ENCODE peak calls at places on chromosomes 12 and 14, in six cellular contexts. R is HL-60, N is HepG2, X is K562, E is H1, T is GM12878. V is an unnamed sample.

GRCh38 chr14:92507174-92507768 is 6.3 kb upstream of the RIN3 start:
- DNase-seq in N (no peak), X (no peak), E (no peak), R (peak), T (peak), V (no peak)

GRCh38 chr12:54333420-54334034 is 8.6 kb downstream of the COPZ1 start:
- DNase-seq in E (no peak), R (no peak), N (no peak), T (no peak), X (no peak), V (no peak)

GRCh38 chr12:15971211-15971610 is 60.1 kb downstream of the DERA start:
- DNase-seq in N (no peak), R (no peak), T (no peak), E (no peak), X (no peak), V (no peak)

GRCh38 chr12:11026118-11026517 is 3.7 kb upstream of the TAS2R19 start:
- DNase-seq in N (no peak), R (no peak), E (peak), T (no peak), X (no peak), V (no peak)

GRCh38 chr12:18383203-18383602 is 121.9 kb downstream of the PIK3C2G start:
- DNase-seq in E (no peak), T (no peak), N (peak), X (no peak), R (no peak), V (no peak)

GRCh38 chr12:54616933-54617535 is 17.7 kb downstream of the LACRT start:
- DNase-seq in N (no peak), R (peak), T (no peak), X (no peak), E (no peak), V (no peak)

GRCh38 chr12:68113644-68114043 is 45.9 kb downstream of the IFNG start:
- DNase-seq in T (no peak), R (peak), N (no peak), X (no peak), E (peak), V (no peak)

GRCh38 chr14:91331761-91332447 is 85.7 kb downstream of the CCDC88C start:
- DNase-seq in T (no peak), R (peak), X (no peak), N (no peak), E (no peak), V (no peak)

GRCh38 chr12:51028126-51028810 is 2.1 kb upstream of the SLC11A2 start:
- DNase-seq in X (peak), T (no peak), E (no peak), N (peak), R (peak), V (no peak)

GRCh38 chr12:85923767-85924331 is 49.8 kb downstream of the NTS start:
- DNase-seq in R (no peak), X (no peak), T (no peak), E (no peak), N (no peak), V (peak)

GRCh38 chr12:88946377-88946997 is 366.2 kb upstream of the KITLG start:
- DNase-seq in T (no peak), R (no peak), E (no peak), X (no peak), N (no peak), V (no peak)

GRCh38 chr14:68458840-68459469 is 333.9 kb downstream of the ZFP36L1 start:
- DNase-seq in R (no peak), T (no peak), N (peak), X (no peak), E (no peak), V (peak)

GRCh38 chr12:53052419-53053222 is 2.8 kb downstream of the TNS2 start:
- DNase-seq in T (no peak), R (no peak), X (no peak), E (no peak), N (no peak), V (no peak)
- TF ChIP-seq GABPA in T (no peak), R (no peak), X (no peak), E (no peak), N (no peak), V (no peak)

DNA sequence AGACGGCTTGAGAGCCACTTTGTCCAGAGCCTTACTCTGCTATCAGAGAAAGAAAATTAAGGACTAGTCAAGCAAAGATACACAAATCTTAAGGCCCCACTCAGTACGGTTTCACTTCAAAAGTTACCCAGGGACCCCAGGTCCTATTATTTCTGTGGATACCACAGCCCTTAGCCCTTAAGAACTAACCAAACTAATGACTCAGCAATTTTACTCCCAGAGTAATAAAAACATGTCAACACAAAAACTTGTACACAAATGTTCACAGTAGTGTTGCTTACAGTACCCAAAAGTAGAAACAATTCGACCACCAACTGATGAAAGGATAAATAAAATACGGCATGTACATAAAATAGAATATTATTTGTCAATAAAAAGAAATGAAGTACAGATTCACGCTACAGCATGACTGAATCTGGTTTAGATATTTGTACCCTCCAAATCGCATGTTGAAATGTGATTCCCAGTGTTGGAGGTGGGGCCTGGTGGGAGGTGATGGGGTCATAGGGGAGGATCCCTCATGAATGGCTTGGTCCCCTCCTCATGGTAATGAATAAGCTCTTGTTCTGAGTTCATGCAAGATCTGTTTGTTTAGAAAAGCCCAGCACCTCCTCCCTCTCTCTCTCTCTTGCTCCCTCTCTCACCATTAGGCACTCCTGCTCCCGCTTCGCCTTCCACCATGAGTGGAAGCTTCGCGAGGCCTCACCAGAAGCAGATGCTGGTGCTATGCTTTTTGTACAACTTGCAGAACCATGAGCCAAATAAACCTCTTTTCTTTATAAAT is 30.5 kb downstream of the AREL1 start:
- DNase-seq in E (no peak), R (no peak), T (no peak), X (no peak), N (peak), V (no peak)
- TF ChIP-seq GABPA in E (no peak), R (no peak), T (no peak), X (no peak), N (no peak), V (no peak)

GRCh38 chr12:3251067-3251466 is 173.9 kb downstream of the TSPAN9 start:
- DNase-seq in X (no peak), T (no peak), R (peak), E (no peak), N (no peak), V (no peak)

GRCh38 chr12:3250576-3250975 is 173.4 kb downstream of the TSPAN9 start:
- DNase-seq in N (no peak), E (no peak), X (no peak), R (no peak), T (no peak), V (no peak)

GRCh38 chr12:3251691-3252090 is 174.5 kb downstream of the TSPAN9 start:
- DNase-seq in N (no peak), R (no peak), T (no peak), E (no peak), X (no peak), V (no peak)

GRCh38 chr12:3253682-3254275 is 176.6 kb downstream of the TSPAN9 start:
- DNase-seq in R (no peak), E (no peak), N (no peak), T (no peak), X (no peak), V (no peak)

GRCh38 chr12:3252416-3252815 is 175.2 kb downstream of the TSPAN9 start:
- DNase-seq in R (no peak), X (no peak), N (no peak), T (no peak), E (no peak), V (no peak)
- TF ChIP-seq GABPA in R (no peak), X (no peak), N (no peak), T (no peak), E (no peak), V (no peak)

GRCh38 chr12:49706351-49707126 is 666 bp downstream of the FMNL3 start:
- DNase-seq in R (no peak), T (no peak), X (peak), N (no peak), E (peak), V (peak)
- TF ChIP-seq GABPA in R (no peak), T (no peak), X (no peak), N (no peak), E (no peak), V (no peak)